ENCODE peak calls at places on chromosomes 6 and 20, in four cellular contexts. One of them, this sample, is unnamed.
A peak's percentile ranks its signal among the peaks of the same experiment; 100 is the strongest.

GRCh38 chr6:17932362-17932852 is 55.0 kb downstream of the KIF13A start:
- DNase-seq in HepG2: peak; percentile 92
- DNase-seq in GM12878: no peak
- DNase-seq in GM23338: no peak
- DNase-seq in this sample: no peak

GRCh38 chr6:116287668-116288282 is 8.0 kb upstream of the TSPYL1 start:
- DNase-seq in HepG2: peak; percentile 38
- DNase-seq in GM12878: no peak
- DNase-seq in GM23338: peak; percentile 75
- DNase-seq in this sample: peak; percentile 61

GRCh38 chr20:49501917-49502316 is 19.4 kb upstream of the KCNB1 start:
- DNase-seq in HepG2: peak; percentile 57
- DNase-seq in GM12878: no peak
- DNase-seq in GM23338: peak; percentile 73
- DNase-seq in this sample: peak; percentile 60

GRCh38 chr6:142927904-142928303 is 17.1 kb downstream of the HIVEP2 start:
- DNase-seq in HepG2: peak; percentile 64
- DNase-seq in GM12878: no peak
- DNase-seq in GM23338: no peak
- DNase-seq in this sample: no peak

GRCh38 chr20:47278907-47279348 is 77.6 kb downstream of the ZMYND8 start:
- DNase-seq in HepG2: no peak
- DNase-seq in GM12878: no peak
- DNase-seq in GM23338: no peak
- DNase-seq in this sample: no peak

GRCh38 chr20:19256085-19256484 is 43.6 kb downstream of the SLC24A3 start:
- DNase-seq in HepG2: no peak
- DNase-seq in GM12878: no peak
- DNase-seq in GM23338: no peak
- DNase-seq in this sample: no peak

GRCh38 chr20:44720617-44720993 is 5.4 kb downstream of the CCN5 start:
- DNase-seq in HepG2: no peak
- DNase-seq in GM12878: no peak
- DNase-seq in GM23338: no peak
- DNase-seq in this sample: peak; percentile 96

GRCh38 chr20:11912013-11912663 is 5.6 kb upstream of the BTBD3 start:
- DNase-seq in HepG2: peak; percentile 30
- DNase-seq in GM12878: no peak
- DNase-seq in GM23338: peak; percentile 29
- DNase-seq in this sample: peak; percentile 24

GRCh38 chr6:137923866-137924616 is 57.0 kb downstream of the TNFAIP3 start:
- DNase-seq in HepG2: no peak
- DNase-seq in GM12878: no peak
- DNase-seq in GM23338: no peak
- DNase-seq in this sample: no peak

GRCh38 chr20:60960500-60960899 is 291.6 kb upstream of the CDH4 start:
- DNase-seq in HepG2: no peak
- DNase-seq in GM12878: no peak
- DNase-seq in GM23338: no peak
- DNase-seq in this sample: no peak

GRCh38 chr6:149130093-149130872 is 187.2 kb upstream of the TAB2 start:
- DNase-seq in HepG2: no peak
- DNase-seq in GM12878: no peak
- DNase-seq in GM23338: no peak
- DNase-seq in this sample: no peak

GRCh38 chr6:8494730-8495129 is 59.4 kb upstream of the SLC35B3 start:
- DNase-seq in HepG2: no peak
- DNase-seq in GM12878: no peak
- DNase-seq in GM23338: no peak
- DNase-seq in this sample: no peak

GRCh38 chr6:19070520-19070919 is 683.4 kb downstream of the RNF144B start:
- DNase-seq in HepG2: no peak
- DNase-seq in GM12878: no peak
- DNase-seq in GM23338: no peak
- DNase-seq in this sample: no peak

GRCh38 chr6:160750276-160750689 is 48.2 kb downstream of the PLG start:
- DNase-seq in HepG2: peak; percentile 18
- DNase-seq in GM12878: peak; percentile 39
- DNase-seq in GM23338: peak; percentile 85
- DNase-seq in this sample: no peak

GRCh38 chr6:155959898-155960297 is 504.3 kb upstream of the NOX3 start:
- DNase-seq in HepG2: peak; percentile 48
- DNase-seq in GM12878: no peak
- DNase-seq in GM23338: no peak
- DNase-seq in this sample: no peak

GRCh38 chr20:35093245-35093884 is 758 bp upstream of the TRPC4AP start:
- DNase-seq in HepG2: no peak
- DNase-seq in GM12878: no peak
- DNase-seq in GM23338: no peak
- DNase-seq in this sample: peak; percentile 47

GRCh38 chr6:127191716-127192115 is 73.2 kb downstream of the RSPO3 start:
- DNase-seq in HepG2: no peak
- DNase-seq in GM12878: no peak
- DNase-seq in GM23338: no peak
- DNase-seq in this sample: no peak

GRCh38 chr20:53847843-53848185 is 222.6 kb downstream of the BCAS1 start:
- DNase-seq in HepG2: no peak
- DNase-seq in GM12878: no peak
- DNase-seq in GM23338: no peak
- DNase-seq in this sample: no peak

GRCh38 chr20:5848711-5849505 is 98.7 kb downstream of the SHLD1 start:
- DNase-seq in HepG2: no peak
- DNase-seq in GM12878: peak; percentile 24
- DNase-seq in GM23338: no peak
- DNase-seq in this sample: no peak

GRCh38 chr20:10671850-10672578 is 1.8 kb downstream of the JAG1 start:
- DNase-seq in HepG2: no peak
- DNase-seq in GM12878: no peak
- DNase-seq in GM23338: peak; percentile 72
- DNase-seq in this sample: no peak

GRCh38 chr6:105483492-105483891 is 80.6 kb upstream of the PREP start:
- DNase-seq in HepG2: no peak
- DNase-seq in GM12878: no peak
- DNase-seq in GM23338: no peak
- DNase-seq in this sample: peak; percentile 35

GRCh38 chr6:128763599-128764300 is 119.2 kb upstream of the LAMA2 start:
- DNase-seq in HepG2: no peak
- DNase-seq in GM12878: no peak
- DNase-seq in GM23338: no peak
- DNase-seq in this sample: no peak

GRCh38 chr20:4235512-4236043 is 220.2 kb upstream of the RNF24 start:
- DNase-seq in HepG2: no peak
- DNase-seq in GM12878: no peak
- DNase-seq in GM23338: no peak
- DNase-seq in this sample: no peak

GRCh38 chr20:20713244-20713765 is 861 bp upstream of the RALGAPA2 start:
- DNase-seq in HepG2: peak; percentile 22
- DNase-seq in GM12878: no peak
- DNase-seq in GM23338: no peak
- DNase-seq in this sample: no peak

GRCh38 chr6:123662757-123663156 is 26.0 kb upstream of the TRDN start:
- DNase-seq in HepG2: no peak
- DNase-seq in GM12878: no peak
- DNase-seq in GM23338: no peak
- DNase-seq in this sample: no peak

GRCh38 chr6:149508485-149508884 is 23.7 kb upstream of the ZC3H12D start:
- DNase-seq in HepG2: no peak
- DNase-seq in GM12878: no peak
- DNase-seq in GM23338: no peak
- DNase-seq in this sample: no peak

GRCh38 chr6:71288228-71289038 is at the start of gene OGFRL1:
- DNase-seq in HepG2: peak; percentile 14
- DNase-seq in GM12878: no peak
- DNase-seq in GM23338: peak; percentile 72
- DNase-seq in this sample: peak; percentile 57

GRCh38 chr20:61605862-61606557 is 353.9 kb downstream of the CDH4 start:
- DNase-seq in HepG2: no peak
- DNase-seq in GM12878: no peak
- DNase-seq in GM23338: no peak
- DNase-seq in this sample: no peak

GRCh38 chr6:101588343-101588742 is 194.8 kb downstream of the GRIK2 start:
- DNase-seq in HepG2: no peak
- DNase-seq in GM12878: no peak
- DNase-seq in GM23338: no peak
- DNase-seq in this sample: no peak

GRCh38 chr20:33704197-33704924 is 15.7 kb downstream of the PXMP4 start:
- DNase-seq in HepG2: no peak
- DNase-seq in GM12878: no peak
- DNase-seq in GM23338: no peak
- DNase-seq in this sample: no peak

GRCh38 chr6:1700283-1700967 is 90.7 kb downstream of the FOXC1 start:
- DNase-seq in HepG2: no peak
- DNase-seq in GM12878: no peak
- DNase-seq in GM23338: no peak
- DNase-seq in this sample: no peak

GRCh38 chr20:2741463-2741862 is 48.9 kb downstream of the EBF4 start:
- DNase-seq in HepG2: no peak
- DNase-seq in GM12878: no peak
- DNase-seq in GM23338: no peak
- DNase-seq in this sample: no peak

GRCh38 chr6:170503414-170503761 is 49.7 kb downstream of the PSMB1 start:
- DNase-seq in HepG2: no peak
- DNase-seq in GM12878: no peak
- DNase-seq in GM23338: no peak
- DNase-seq in this sample: no peak

GRCh38 chr20:12028771-12029170 is 111.1 kb downstream of the BTBD3 start:
- DNase-seq in HepG2: no peak
- DNase-seq in GM12878: no peak
- DNase-seq in GM23338: no peak
- DNase-seq in this sample: no peak

GRCh38 chr20:13772529-13772928 is 12.2 kb downstream of the ESF1 start:
- DNase-seq in HepG2: no peak
- DNase-seq in GM12878: no peak
- DNase-seq in GM23338: no peak
- DNase-seq in this sample: no peak

GRCh38 chr20:45857114-45857835 is at the start of the genes ACOT8 and ZSWIM3:
- DNase-seq in HepG2: peak; percentile 100
- DNase-seq in GM12878: peak; percentile 100
- DNase-seq in GM23338: peak; percentile 100
- DNase-seq in this sample: peak; percentile 100
- TF ChIP-seq REST in HepG2: no peak
- TF ChIP-seq REST in GM12878: no peak
- TF ChIP-seq REST in GM23338: no peak
- TF ChIP-seq REST in this sample: no peak

GRCh38 chr6:37150314-37150713 is 19.6 kb upstream of the PIM1 start:
- DNase-seq in HepG2: no peak
- DNase-seq in GM12878: no peak
- DNase-seq in GM23338: no peak
- DNase-seq in this sample: no peak
- H3K27ac ChIP-seq in HepG2: peak overlapping the region; percentile 9
- H3K27ac ChIP-seq in GM12878: peak overlapping the region; percentile 51
- H3K27ac ChIP-seq in GM23338: no peak overlapping the region
- H3K27ac ChIP-seq in this sample: no peak overlapping the region

GRCh38 chr20:57251344-57251743 is 15.1 kb downstream of the BMP7 start:
- DNase-seq in HepG2: no peak
- DNase-seq in GM12878: no peak
- DNase-seq in GM23338: peak; percentile 32
- DNase-seq in this sample: no peak
- H3K4me3 ChIP-seq in HepG2: no peak overlapping the region
- H3K4me3 ChIP-seq in GM12878: no peak overlapping the region
- H3K4me3 ChIP-seq in GM23338: no peak overlapping the region
- H3K4me3 ChIP-seq in this sample: no peak overlapping the region

GRCh38 chr6:11368760-11369159 is 136.3 kb upstream of the NEDD9 start:
- DNase-seq in HepG2: no peak
- DNase-seq in GM12878: no peak
- DNase-seq in GM23338: no peak
- DNase-seq in this sample: no peak

GRCh38 chr6:11374036-11375010 is 141.9 kb upstream of the NEDD9 start:
- DNase-seq in HepG2: peak; percentile 70
- DNase-seq in GM12878: peak; percentile 96
- DNase-seq in GM23338: no peak
- DNase-seq in this sample: no peak

GRCh38 chr6:11370191-11371018 is 137.9 kb upstream of the NEDD9 start:
- DNase-seq in HepG2: no peak
- DNase-seq in GM12878: no peak
- DNase-seq in GM23338: peak; percentile 5
- DNase-seq in this sample: no peak

GRCh38 chr6:11368264-11368663 is 135.8 kb upstream of the NEDD9 start:
- DNase-seq in HepG2: peak; percentile 24
- DNase-seq in GM12878: no peak
- DNase-seq in GM23338: no peak
- DNase-seq in this sample: no peak

DNA sequence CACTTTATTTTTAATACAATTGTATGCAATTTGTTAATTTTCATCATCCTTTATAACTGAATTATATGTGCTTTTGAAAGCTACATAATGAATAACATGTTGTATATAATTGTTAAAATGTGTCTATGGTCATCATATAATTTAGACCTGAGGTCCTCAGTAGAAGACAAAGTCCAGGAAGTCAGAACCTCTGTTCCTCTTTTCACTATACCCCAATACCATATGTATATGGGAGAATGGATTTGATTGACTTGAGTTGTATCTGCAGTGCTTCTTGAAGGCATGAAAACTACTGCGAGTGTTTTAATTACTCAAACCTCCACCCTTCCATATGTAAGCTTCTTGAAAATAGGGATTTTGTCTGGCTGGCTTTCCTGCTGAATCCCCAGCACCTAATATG is 140.7 kb upstream of the NEDD9 start:
- DNase-seq in HepG2: no peak
- DNase-seq in GM12878: no peak
- DNase-seq in GM23338: no peak
- DNase-seq in this sample: no peak
- TF ChIP-seq REST in HepG2: no peak
- TF ChIP-seq REST in GM12878: no peak
- TF ChIP-seq REST in GM23338: no peak
- TF ChIP-seq REST in this sample: no peak

GRCh38 chr6:4707011-4707410 is 69.2 kb upstream of the CDYL start:
- DNase-seq in HepG2: no peak
- DNase-seq in GM12878: no peak
- DNase-seq in GM23338: no peak
- DNase-seq in this sample: no peak
- H3K27ac ChIP-seq in HepG2: no peak overlapping the region
- H3K27ac ChIP-seq in GM12878: no peak overlapping the region
- H3K27ac ChIP-seq in GM23338: no peak overlapping the region
- H3K27ac ChIP-seq in this sample: no peak overlapping the region

GRCh38 chr6:135880066-135880972 is 28.8 kb downstream of the PDE7B start:
- DNase-seq in HepG2: no peak
- DNase-seq in GM12878: peak; percentile 61
- DNase-seq in GM23338: no peak
- DNase-seq in this sample: no peak
- H3K4me3 ChIP-seq in HepG2: no peak overlapping the region
- H3K4me3 ChIP-seq in GM12878: peak overlapping the region; percentile 49
- H3K4me3 ChIP-seq in GM23338: no peak overlapping the region
- H3K4me3 ChIP-seq in this sample: peak overlapping the region; percentile 23

GRCh38 chr6:33195304-33196022 is 3.2 kb upstream of the COL11A2 start:
- DNase-seq in HepG2: no peak
- DNase-seq in GM12878: no peak
- DNase-seq in GM23338: no peak
- DNase-seq in this sample: no peak
- TF ChIP-seq REST in HepG2: no peak
- TF ChIP-seq REST in GM12878: peak; percentile 56
- TF ChIP-seq REST in GM23338: peak; percentile 62
- TF ChIP-seq REST in this sample: peak; percentile 54

This sample was measured in A549.